ENCODE peak calls at places on chromosome 6, in ten cellular contexts. Z is esophagus squamous epithelium, E is uterus, G is A549, R is H1, N is transverse colon, K is H54, O is heart left ventricle, A is vagina, T is body of pancreas. H is an unnamed sample.

GRCh38 chr6:104639671-104640070 is 220.0 kb downstream of the HACE1 start:
- DNase-seq in Z (no peak), R (no peak), O (no peak), T (no peak), N (no peak), E (no peak), K (no peak), A (no peak), G (no peak), H (no peak)

GRCh38 chr6:89894169-89894568 is at the start of gene GJA10:
- DNase-seq in O (no peak), N (no peak), K (no peak), Z (no peak), G (no peak), A (no peak), T (no peak), R (no peak), E (no peak), H (no peak)

GRCh38 chr6:16450821-16451220 is 212.4 kb downstream of the GMPR start:
- DNase-seq in Z (no peak), K (peak), R (no peak), O (no peak), A (no peak), G (no peak), T (no peak), N (no peak), E (no peak), H (no peak)

GRCh38 chr6:20841806-20842205 is 307.5 kb downstream of the CDKAL1 start:
- DNase-seq in Z (no peak), R (no peak), T (no peak), G (no peak), N (no peak), E (no peak), A (no peak), K (no peak), O (no peak), H (no peak)

GRCh38 chr6:112035446-112035845 is 18.5 kb upstream of the CCN6 start:
- DNase-seq in O (no peak), T (no peak), Z (no peak), N (no peak), G (no peak), E (peak), A (no peak), K (no peak), R (no peak), H (peak)

GRCh38 chr6:42791706-42792320 is 10.0 kb downstream of the BICRAL start:
- DNase-seq in G (no peak), A (no peak), O (no peak), E (no peak), N (no peak), K (no peak), Z (no peak), T (peak), R (no peak), H (no peak)

GRCh38 chr6:27651371-27651732 is 178.4 kb upstream of the ZNF184 start:
- DNase-seq in T (no peak), K (no peak), N (no peak), A (no peak), R (no peak), E (no peak), Z (no peak), O (no peak), G (peak), H (no peak)

GRCh38 chr6:150616581-150616980 is 16.9 kb downstream of the PLEKHG1 start:
- DNase-seq in E (no peak), A (no peak), T (no peak), K (no peak), G (no peak), N (no peak), O (no peak), Z (no peak), R (no peak), H (no peak)

GRCh38 chr6:143234686-143235085 is 174.0 kb downstream of the AIG1 start:
- DNase-seq in E (no peak), A (no peak), N (no peak), R (no peak), K (no peak), Z (no peak), G (no peak), O (no peak), T (no peak), H (no peak)

GRCh38 chr6:85402071-85402470 is 47.8 kb upstream of the NT5E start:
- DNase-seq in Z (no peak), O (no peak), G (no peak), A (no peak), T (no peak), N (no peak), K (no peak), E (no peak), R (no peak), H (no peak)

GRCh38 chr6:127813682-127814027 is 87.2 kb downstream of the THEMIS start:
- DNase-seq in E (no peak), O (no peak), T (no peak), K (no peak), R (no peak), G (no peak), N (no peak), Z (no peak), A (no peak), H (no peak)

GRCh38 chr6:31702421-31702818 is 704 bp downstream of the ABHD16A start:
- DNase-seq in A (no peak), K (no peak), E (no peak), Z (no peak), G (no peak), N (no peak), T (no peak), R (no peak), O (peak), H (no peak)

GRCh38 chr6:33273924-33274902 is 2.3 kb downstream of the RPS18 start:
- DNase-seq in R (no peak), O (no peak), N (no peak), E (no peak), K (no peak), T (no peak), Z (no peak), A (no peak), G (no peak), H (no peak)

GRCh38 chr6:157030756-157031155 is 253.6 kb downstream of the ARID1B start:
- DNase-seq in Z (no peak), N (no peak), G (no peak), O (no peak), E (no peak), A (no peak), R (no peak), K (no peak), T (peak), H (no peak)

GRCh38 chr6:130961148-130961547 is 101.9 kb downstream of the EPB41L2 start:
- DNase-seq in T (no peak), Z (no peak), A (no peak), O (no peak), K (no peak), E (no peak), N (no peak), G (no peak), R (no peak), H (no peak)

GRCh38 chr6:125802943-125803377 is 12.2 kb downstream of the NCOA7 start:
- DNase-seq in T (no peak), Z (no peak), N (no peak), K (no peak), E (no peak), O (no peak), G (no peak), R (no peak), A (no peak), H (no peak)

GRCh38 chr6:51062166-51062722 is 243.6 kb downstream of the TFAP2B start:
- DNase-seq in E (no peak), G (no peak), Z (no peak), K (no peak), T (no peak), O (no peak), R (no peak), N (no peak), A (no peak), H (no peak)

GRCh38 chr6:6699741-6700367 is 111.3 kb downstream of the LY86 start:
- DNase-seq in N (peak), R (no peak), E (peak), O (peak), K (peak), A (no peak), G (peak), T (peak), Z (no peak), H (peak)

GRCh38 chr6:70194421-70194820 is 108.5 kb downstream of the COL9A1 start:
- DNase-seq in E (no peak), R (no peak), A (no peak), T (no peak), Z (no peak), G (no peak), N (no peak), K (no peak), O (no peak), H (no peak)

DNA sequence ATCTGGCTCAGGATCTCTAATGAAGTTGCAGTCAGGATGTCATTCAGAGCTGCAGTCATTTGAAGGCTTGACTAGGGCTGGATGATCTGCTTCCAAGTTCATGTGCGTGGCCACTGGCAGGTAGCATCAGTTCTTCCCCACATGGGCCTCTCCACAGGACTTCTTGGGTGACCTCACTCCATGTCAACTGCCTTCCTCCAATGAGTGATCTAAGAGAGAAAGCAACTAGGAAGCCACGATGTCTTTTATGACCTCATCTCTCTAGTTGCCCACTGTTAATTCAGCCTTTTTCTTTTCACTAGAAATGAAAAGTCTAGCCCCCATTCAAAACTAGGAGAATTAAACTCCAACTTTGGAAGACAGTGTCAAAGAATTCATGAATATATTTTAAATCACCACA is 104.1 kb downstream of the COL9A1 start:
- DNase-seq in R (no peak), O (no peak), G (no peak), E (no peak), A (no peak), N (no peak), T (no peak), K (no peak), Z (no peak), H (no peak)
- TF ChIP-seq POLR2A in R (no peak), O (no peak), G (no peak), E (no peak), A (no peak), N (no peak), T (no peak), K (no peak), Z (no peak), H (no peak)

GRCh38 chr6:109327502-109327901 is 54.8 kb downstream of the CD164 start:
- DNase-seq in A (no peak), O (no peak), T (no peak), K (no peak), E (no peak), N (no peak), G (no peak), Z (no peak), R (no peak), H (no peak)

GRCh38 chr6:109321752-109322151 is 60.5 kb downstream of the CD164 start:
- DNase-seq in R (no peak), G (no peak), Z (no peak), K (no peak), A (no peak), E (no peak), T (no peak), N (no peak), O (no peak), H (no peak)

GRCh38 chr6:109325400-109325801 is 56.9 kb downstream of the CD164 start:
- DNase-seq in O (no peak), A (no peak), T (no peak), Z (no peak), K (no peak), E (no peak), G (no peak), N (no peak), R (no peak), H (no peak)

GRCh38 chr6:109326346-109326745 is 55.9 kb downstream of the CD164 start:
- DNase-seq in Z (no peak), O (no peak), E (no peak), A (no peak), N (no peak), T (no peak), G (no peak), R (no peak), K (no peak), H (no peak)

GRCh38 chr6:109322825-109323580 is 59.3 kb downstream of the CD164 start:
- DNase-seq in R (no peak), Z (no peak), O (peak), N (no peak), E (no peak), T (no peak), G (no peak), K (no peak), A (no peak), H (peak)
- TF ChIP-seq POLR2A in R (no peak), Z (no peak), O (no peak), N (no peak), E (no peak), T (no peak), G (no peak), K (no peak), A (no peak), H (no peak)

DNA sequence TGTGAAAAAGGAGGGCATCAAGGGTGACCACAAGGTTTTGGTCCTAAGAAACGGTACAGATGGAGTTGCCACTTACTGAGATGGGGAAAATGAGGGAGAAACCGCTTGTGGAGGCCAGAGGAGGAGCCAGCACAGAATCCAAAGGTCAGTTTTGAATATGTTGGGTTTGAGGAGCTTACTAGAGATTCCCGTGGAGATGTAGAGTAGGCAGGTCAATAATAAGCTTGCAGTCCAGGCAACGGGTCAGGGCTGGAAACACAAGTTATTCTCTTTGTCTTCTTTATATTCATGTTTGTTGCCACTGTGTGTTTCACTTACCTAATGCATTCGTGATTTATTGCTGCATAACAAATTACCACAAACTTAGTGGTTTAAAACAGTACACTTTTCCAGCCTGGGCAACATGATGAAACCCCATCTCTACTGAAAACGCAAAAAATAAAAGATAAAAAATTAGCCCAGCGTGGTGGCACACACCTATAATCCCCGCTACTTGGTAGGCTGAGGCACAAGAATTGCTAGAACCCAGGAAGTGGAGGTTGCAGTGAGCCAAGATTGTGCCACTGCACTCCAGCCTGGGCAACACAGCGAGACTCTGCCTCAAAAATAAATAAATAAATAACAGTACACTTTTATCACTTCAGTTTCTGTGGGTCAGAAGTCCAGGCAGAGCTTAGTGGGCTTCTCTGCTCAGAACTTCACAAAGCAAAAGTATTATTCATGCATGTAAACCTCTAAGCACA is 2.7 kb upstream of the BTN3A2 start:
- DNase-seq in K (no peak), A (no peak), R (no peak), T (no peak), N (no peak), Z (no peak), G (no peak), E (no peak), O (no peak), H (no peak)
- TF ChIP-seq POLR2A in K (no peak), A (no peak), R (no peak), T (no peak), N (no peak), Z (no peak), G (no peak), E (no peak), O (no peak), H (no peak)

GRCh38 chr6:134166529-134167221 is 114.3 kb upstream of the SLC2A12 start:
- DNase-seq in T (no peak), O (no peak), G (peak), E (no peak), R (no peak), K (no peak), Z (no peak), A (no peak), N (no peak), H (no peak)

GRCh38 chr6:134170844-134171243 is 118.4 kb upstream of the SLC2A12 start:
- DNase-seq in Z (no peak), R (no peak), O (no peak), E (no peak), G (no peak), K (no peak), N (no peak), A (peak), T (peak), H (peak)

GRCh38 chr6:134171517-134171916 is 119.1 kb upstream of the SLC2A12 start:
- DNase-seq in R (no peak), T (peak), K (no peak), O (no peak), N (no peak), G (no peak), A (peak), Z (no peak), E (no peak), H (no peak)

GRCh38 chr6:134169881-134170486 is 117.6 kb upstream of the SLC2A12 start:
- DNase-seq in A (peak), O (peak), R (no peak), K (no peak), G (no peak), Z (no peak), N (no peak), E (no peak), T (peak), H (no peak)

DNA sequence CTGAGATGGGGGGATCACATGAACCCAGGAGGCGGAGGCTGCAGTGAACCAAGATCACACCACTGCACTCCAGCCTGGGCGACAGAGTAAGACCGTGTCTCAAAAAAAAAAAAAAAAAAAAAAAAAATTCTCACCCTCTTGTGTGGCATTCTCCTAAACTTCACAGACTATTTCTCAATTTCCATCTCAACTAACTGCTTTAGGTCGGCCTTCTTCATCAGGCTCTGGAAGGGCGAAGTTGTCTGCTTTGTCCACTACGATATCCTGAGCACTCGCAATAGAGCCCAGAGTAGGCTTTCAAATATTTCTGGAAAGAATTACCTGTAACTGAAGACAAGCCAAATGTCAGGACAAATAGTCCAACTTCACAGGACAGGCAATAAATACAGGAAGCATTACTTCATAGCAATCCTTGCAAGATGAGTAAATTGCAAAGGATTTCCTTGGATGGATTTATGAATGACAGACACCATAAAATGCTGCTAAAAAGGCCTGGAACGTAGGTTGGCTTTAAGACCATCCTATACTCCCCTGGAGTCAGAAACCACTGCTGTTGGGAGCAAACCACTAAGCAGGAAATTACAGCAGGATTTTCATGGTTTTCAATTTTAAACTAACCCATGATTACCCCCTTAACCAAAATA is 116.3 kb upstream of the SLC2A12 start:
- DNase-seq in K (no peak), Z (no peak), A (peak), T (peak), R (no peak), O (no peak), G (no peak), E (no peak), N (no peak), H (no peak)
- TF ChIP-seq POLR2A in K (no peak), Z (no peak), A (no peak), T (no peak), R (no peak), O (no peak), G (no peak), E (no peak), N (no peak), H (no peak)

GRCh38 chr6:11538049-11538798 is 675 bp downstream of the TMEM170B start:
- DNase-seq in O (peak), R (peak), T (peak), K (no peak), E (peak), N (peak), G (no peak), A (no peak), Z (no peak), H (peak)

GRCh38 chr6:11538799-11539468 is 1.4 kb downstream of the TMEM170B start:
- DNase-seq in G (no peak), A (no peak), N (no peak), Z (no peak), E (no peak), T (no peak), R (no peak), K (no peak), O (no peak), H (no peak)

GRCh38 chr6:11536795-11537194 is 754 bp upstream of the TMEM170B start:
- DNase-seq in T (peak), Z (no peak), A (no peak), K (no peak), R (peak), O (no peak), G (no peak), N (peak), E (peak), H (no peak)

GRCh38 chr6:11535801-11536230 is 1.7 kb upstream of the TMEM170B start:
- DNase-seq in E (no peak), G (no peak), O (no peak), Z (no peak), A (no peak), K (peak), R (no peak), N (no peak), T (peak), H (no peak)

DNA sequence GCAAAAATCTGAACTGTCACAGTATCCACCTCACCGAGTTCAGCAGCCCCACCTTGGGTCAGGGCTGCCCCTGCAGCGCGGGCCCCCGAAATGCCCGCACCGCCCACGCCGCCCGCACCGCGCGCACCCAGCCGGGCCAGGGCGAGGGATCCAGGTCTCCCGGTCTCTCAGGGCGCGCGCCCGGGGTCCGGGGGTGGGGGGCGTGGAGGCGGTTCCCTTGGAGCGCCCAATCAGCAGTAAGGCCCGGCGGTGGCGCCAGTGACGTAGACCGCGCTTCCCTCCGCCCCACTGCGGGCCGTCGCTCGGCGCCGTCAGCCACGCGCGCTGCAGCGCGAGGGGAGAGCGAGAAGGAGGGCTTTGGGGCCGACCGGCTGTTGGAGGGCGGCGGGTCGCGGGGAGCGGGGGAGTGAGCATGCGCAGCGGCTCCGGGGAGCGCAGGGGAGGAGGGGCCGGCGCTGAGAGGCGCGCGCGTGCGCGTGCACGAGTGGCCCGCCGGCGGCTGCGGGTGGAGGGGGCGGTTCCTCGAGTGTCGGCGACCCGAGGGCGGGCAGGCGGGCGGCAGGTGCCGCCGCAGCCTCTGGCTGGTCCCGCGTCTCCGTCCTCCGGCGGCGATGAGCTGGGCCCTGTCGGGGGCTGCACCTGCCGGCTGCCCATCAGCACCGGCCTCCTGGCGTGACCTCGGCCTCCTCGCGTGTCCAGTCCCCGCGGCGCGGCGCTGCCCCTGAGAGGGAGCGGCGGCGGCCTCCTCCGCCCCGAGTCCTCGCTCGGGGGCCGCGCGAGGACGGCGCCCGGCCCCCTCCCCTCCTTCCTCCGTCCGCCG is at the start of gene TMEM170B:
- DNase-seq in A (no peak), Z (peak), T (peak), E (peak), N (peak), O (peak), G (peak), R (peak), K (peak), H (peak)
- TF ChIP-seq POLR2A in A (no peak), Z (peak), T (peak), E (peak), N (peak), O (no peak), G (no peak), R (no peak), K (peak), H (peak)